ENCODE peak calls at places on chromosomes 3 and 15, in eight cellular contexts. One of them, this sample, is unnamed.

GRCh38 chr15:83065431-83065830 is 1.6 kb downstream of the BTBD1 start:
- DNase-seq in dorsolateral prefrontal cortex: no peak
- DNase-seq in activated T-cell treated with anti-CD3 and anti-CD28 coated beads, Interleukin-2, amount 50 U/mL, for 48 hours: no peak
- DNase-seq in HuH-7.5: no peak
- DNase-seq in fibroblast of lung: no peak
- DNase-seq in activated CD4-positive, alpha-beta T cell treated with anti-CD3 and anti-CD28 coated beads, Interleukin-2, amount 10 ng/mL, durations not matched to agents 24 days and 14 days: no peak
- DNase-seq in progenitor cell of endocrine pancreas: no peak
- DNase-seq in DMS153: no peak
- DNase-seq in this sample: no peak

GRCh38 chr3:178671261-178672191 is 135.3 kb downstream of the KCNMB2 start:
- DNase-seq in dorsolateral prefrontal cortex: no peak
- DNase-seq in progenitor cell of endocrine pancreas: no peak
- DNase-seq in DMS153: no peak
- DNase-seq in HuH-7.5: no peak
- DNase-seq in activated T-cell treated with anti-CD3 and anti-CD28 coated beads, Interleukin-2, amount 50 U/mL, for 48 hours: no peak
- DNase-seq in activated CD4-positive, alpha-beta T cell treated with anti-CD3 and anti-CD28 coated beads, Interleukin-2, amount 10 ng/mL, durations not matched to agents 24 days and 14 days: no peak
- DNase-seq in fibroblast of lung: peak; percentile 58
- DNase-seq in this sample: no peak

GRCh38 chr3:66200147-66200546 is 20.7 kb upstream of the SLC25A26 start:
- DNase-seq in progenitor cell of endocrine pancreas: no peak
- DNase-seq in activated T-cell treated with anti-CD3 and anti-CD28 coated beads, Interleukin-2, amount 50 U/mL, for 48 hours: no peak
- DNase-seq in fibroblast of lung: no peak
- DNase-seq in HuH-7.5: no peak
- DNase-seq in DMS153: no peak
- DNase-seq in dorsolateral prefrontal cortex: no peak
- DNase-seq in activated CD4-positive, alpha-beta T cell treated with anti-CD3 and anti-CD28 coated beads, Interleukin-2, amount 10 ng/mL, durations not matched to agents 24 days and 14 days: no peak
- DNase-seq in this sample: no peak

GRCh38 chr3:129352045-129352444 is 73.4 kb downstream of the HMCES start:
- DNase-seq in activated T-cell treated with anti-CD3 and anti-CD28 coated beads, Interleukin-2, amount 50 U/mL, for 48 hours: no peak
- DNase-seq in dorsolateral prefrontal cortex: no peak
- DNase-seq in HuH-7.5: peak; percentile 62
- DNase-seq in activated CD4-positive, alpha-beta T cell treated with anti-CD3 and anti-CD28 coated beads, Interleukin-2, amount 10 ng/mL, durations not matched to agents 24 days and 14 days: no peak
- DNase-seq in progenitor cell of endocrine pancreas: no peak
- DNase-seq in fibroblast of lung: no peak
- DNase-seq in DMS153: no peak
- DNase-seq in this sample: no peak

GRCh38 chr3:175585898-175586297 is 726.8 kb downstream of the NAALADL2 start:
- DNase-seq in activated T-cell treated with anti-CD3 and anti-CD28 coated beads, Interleukin-2, amount 50 U/mL, for 48 hours: no peak
- DNase-seq in dorsolateral prefrontal cortex: no peak
- DNase-seq in fibroblast of lung: peak; percentile 81
- DNase-seq in DMS153: no peak
- DNase-seq in progenitor cell of endocrine pancreas: no peak
- DNase-seq in activated CD4-positive, alpha-beta T cell treated with anti-CD3 and anti-CD28 coated beads, Interleukin-2, amount 10 ng/mL, durations not matched to agents 24 days and 14 days: no peak
- DNase-seq in HuH-7.5: no peak
- DNase-seq in this sample: no peak

GRCh38 chr3:46950661-46951241 is 25.8 kb downstream of the CCDC12 start:
- DNase-seq in DMS153: no peak
- DNase-seq in progenitor cell of endocrine pancreas: no peak
- DNase-seq in activated CD4-positive, alpha-beta T cell treated with anti-CD3 and anti-CD28 coated beads, Interleukin-2, amount 10 ng/mL, durations not matched to agents 24 days and 14 days: no peak
- DNase-seq in HuH-7.5: no peak
- DNase-seq in dorsolateral prefrontal cortex: no peak
- DNase-seq in fibroblast of lung: no peak
- DNase-seq in activated T-cell treated with anti-CD3 and anti-CD28 coated beads, Interleukin-2, amount 50 U/mL, for 48 hours: no peak
- DNase-seq in this sample: no peak

GRCh38 chr3:25775936-25776335 is 7.3 kb downstream of the NGLY1 start:
- DNase-seq in fibroblast of lung: no peak
- DNase-seq in DMS153: no peak
- DNase-seq in HuH-7.5: no peak
- DNase-seq in dorsolateral prefrontal cortex: no peak
- DNase-seq in progenitor cell of endocrine pancreas: no peak
- DNase-seq in activated T-cell treated with anti-CD3 and anti-CD28 coated beads, Interleukin-2, amount 50 U/mL, for 48 hours: no peak
- DNase-seq in activated CD4-positive, alpha-beta T cell treated with anti-CD3 and anti-CD28 coated beads, Interleukin-2, amount 10 ng/mL, durations not matched to agents 24 days and 14 days: no peak
- DNase-seq in this sample: no peak

GRCh38 chr3:84959470-84960380 is 936 bp downstream of the CADM2 start:
- DNase-seq in fibroblast of lung: no peak
- DNase-seq in DMS153: no peak
- DNase-seq in dorsolateral prefrontal cortex: no peak
- DNase-seq in progenitor cell of endocrine pancreas: no peak
- DNase-seq in activated CD4-positive, alpha-beta T cell treated with anti-CD3 and anti-CD28 coated beads, Interleukin-2, amount 10 ng/mL, durations not matched to agents 24 days and 14 days: no peak
- DNase-seq in HuH-7.5: no peak
- DNase-seq in activated T-cell treated with anti-CD3 and anti-CD28 coated beads, Interleukin-2, amount 50 U/mL, for 48 hours: no peak
- DNase-seq in this sample: no peak

GRCh38 chr15:42194502-42194901 is 13.6 kb downstream of the VPS39 start:
- DNase-seq in HuH-7.5: no peak
- DNase-seq in progenitor cell of endocrine pancreas: no peak
- DNase-seq in dorsolateral prefrontal cortex: no peak
- DNase-seq in DMS153: no peak
- DNase-seq in activated CD4-positive, alpha-beta T cell treated with anti-CD3 and anti-CD28 coated beads, Interleukin-2, amount 10 ng/mL, durations not matched to agents 24 days and 14 days: no peak
- DNase-seq in activated T-cell treated with anti-CD3 and anti-CD28 coated beads, Interleukin-2, amount 50 U/mL, for 48 hours: no peak
- DNase-seq in fibroblast of lung: peak; percentile 29
- DNase-seq in this sample: no peak

GRCh38 chr3:106552401-106553043 is 683.7 kb upstream of the CBLB start:
- DNase-seq in HuH-7.5: no peak
- DNase-seq in dorsolateral prefrontal cortex: no peak
- DNase-seq in fibroblast of lung: peak; percentile 21
- DNase-seq in activated CD4-positive, alpha-beta T cell treated with anti-CD3 and anti-CD28 coated beads, Interleukin-2, amount 10 ng/mL, durations not matched to agents 24 days and 14 days: no peak
- DNase-seq in DMS153: no peak
- DNase-seq in progenitor cell of endocrine pancreas: no peak
- DNase-seq in activated T-cell treated with anti-CD3 and anti-CD28 coated beads, Interleukin-2, amount 50 U/mL, for 48 hours: no peak
- DNase-seq in this sample: no peak

GRCh38 chr3:124986153-124987143 is 51.9 kb upstream of the MUC13 start:
- DNase-seq in progenitor cell of endocrine pancreas: no peak
- DNase-seq in activated T-cell treated with anti-CD3 and anti-CD28 coated beads, Interleukin-2, amount 50 U/mL, for 48 hours: no peak
- DNase-seq in HuH-7.5: no peak
- DNase-seq in dorsolateral prefrontal cortex: no peak
- DNase-seq in activated CD4-positive, alpha-beta T cell treated with anti-CD3 and anti-CD28 coated beads, Interleukin-2, amount 10 ng/mL, durations not matched to agents 24 days and 14 days: no peak
- DNase-seq in fibroblast of lung: peak; percentile 98
- DNase-seq in DMS153: no peak
- DNase-seq in this sample: peak; percentile 77

This sample was measured in NCI-H446 treated with DMSO at 0.1 percent for 48 hours.